ENCODE peak calls at places on chromosomes 5 and 9, in four cellular contexts. One of them, this sample, is unnamed.

GRCh38 chr5:1883925-1884637 is 1.4 kb upstream of the IRX4 start:
- DNase-seq in mesenchymal stem cell: no peak
- DNase-seq in IMR-90: no peak
- DNase-seq in neuronal stem cell: no peak
- DNase-seq in this sample: peak

GRCh38 chr9:70229026-70229425 is 29.8 kb upstream of the SMC5 start:
- DNase-seq in mesenchymal stem cell: no peak
- DNase-seq in IMR-90: no peak
- DNase-seq in neuronal stem cell: no peak
- DNase-seq in this sample: no peak

GRCh38 chr5:168679515-168679920 is 100.3 kb upstream of the PANK3 start:
- DNase-seq in mesenchymal stem cell: peak
- DNase-seq in neuronal stem cell: peak
- DNase-seq in IMR-90: peak
- DNase-seq in this sample: peak

GRCh38 chr5:155290937-155291336 is 277.4 kb downstream of the KIF4B start:
- DNase-seq in neuronal stem cell: no peak
- DNase-seq in mesenchymal stem cell: no peak
- DNase-seq in IMR-90: no peak
- DNase-seq in this sample: no peak

GRCh38 chr5:155434681-155435080 is 421.1 kb downstream of the KIF4B start:
- DNase-seq in IMR-90: no peak
- DNase-seq in mesenchymal stem cell: no peak
- DNase-seq in neuronal stem cell: no peak
- DNase-seq in this sample: no peak

GRCh38 chr9:12819436-12820185 is 44.8 kb downstream of the LURAP1L start:
- DNase-seq in mesenchymal stem cell: no peak
- DNase-seq in IMR-90: no peak
- DNase-seq in neuronal stem cell: no peak
- DNase-seq in this sample: peak

GRCh38 chr5:56142620-56143431 is 90.3 kb downstream of the ANKRD55 start:
- DNase-seq in neuronal stem cell: no peak
- DNase-seq in IMR-90: no peak
- DNase-seq in mesenchymal stem cell: no peak
- DNase-seq in this sample: no peak

GRCh38 chr9:95852059-95853032 is 23.1 kb upstream of the ERCC6L2 start:
- DNase-seq in mesenchymal stem cell: peak
- DNase-seq in neuronal stem cell: no peak
- DNase-seq in IMR-90: peak
- DNase-seq in this sample: no peak

GRCh38 chr5:107337281-107337680 is 333.5 kb downstream of the EFNA5 start:
- DNase-seq in mesenchymal stem cell: peak
- DNase-seq in neuronal stem cell: no peak
- DNase-seq in IMR-90: no peak
- DNase-seq in this sample: no peak

GRCh38 chr5:179820483-179821297 is at the start of gene SQSTM1:
- DNase-seq in IMR-90: peak
- DNase-seq in neuronal stem cell: peak
- DNase-seq in mesenchymal stem cell: peak
- DNase-seq in this sample: peak

GRCh38 chr5:179820127-179820482 is 600 bp upstream of the SQSTM1 start:
- DNase-seq in IMR-90: no peak
- DNase-seq in neuronal stem cell: no peak
- DNase-seq in mesenchymal stem cell: peak
- DNase-seq in this sample: no peak

GRCh38 chr5:179822444-179822990 is 1.8 kb downstream of the SQSTM1 start:
- DNase-seq in mesenchymal stem cell: peak
- DNase-seq in neuronal stem cell: no peak
- DNase-seq in IMR-90: no peak
- DNase-seq in this sample: no peak

GRCh38 chr5:179821298-179822058 is 773 bp downstream of the SQSTM1 start:
- DNase-seq in IMR-90: peak
- DNase-seq in mesenchymal stem cell: peak
- DNase-seq in neuronal stem cell: no peak
- DNase-seq in this sample: peak

DNA sequence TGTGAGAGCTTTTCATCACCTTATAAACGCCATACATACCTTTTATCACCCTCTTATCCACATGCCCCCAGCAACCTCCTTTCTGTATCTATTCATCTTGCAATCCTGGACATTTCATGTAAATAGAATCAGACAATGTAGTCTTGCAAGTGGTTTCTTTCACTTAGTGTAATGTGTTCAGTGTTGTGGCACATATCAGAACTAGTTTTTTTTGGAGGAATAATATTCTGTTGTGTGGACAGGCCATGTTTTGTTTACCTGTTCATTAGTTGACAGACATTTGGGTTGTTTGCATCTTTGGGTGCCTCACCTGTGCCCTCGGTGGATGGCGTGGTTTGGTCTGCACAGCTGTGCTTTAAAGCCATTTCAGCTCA is 1.3 kb downstream of the SQSTM1 start:
- DNase-seq in neuronal stem cell: no peak
- DNase-seq in mesenchymal stem cell: no peak
- DNase-seq in IMR-90: no peak
- DNase-seq in this sample: no peak
- H3K4ac ChIP-seq in neuronal stem cell: no peak
- H3K4ac ChIP-seq in mesenchymal stem cell: no peak
- H3K4ac ChIP-seq in IMR-90: no peak
- H3K4ac ChIP-seq in this sample: no peak

DNA sequence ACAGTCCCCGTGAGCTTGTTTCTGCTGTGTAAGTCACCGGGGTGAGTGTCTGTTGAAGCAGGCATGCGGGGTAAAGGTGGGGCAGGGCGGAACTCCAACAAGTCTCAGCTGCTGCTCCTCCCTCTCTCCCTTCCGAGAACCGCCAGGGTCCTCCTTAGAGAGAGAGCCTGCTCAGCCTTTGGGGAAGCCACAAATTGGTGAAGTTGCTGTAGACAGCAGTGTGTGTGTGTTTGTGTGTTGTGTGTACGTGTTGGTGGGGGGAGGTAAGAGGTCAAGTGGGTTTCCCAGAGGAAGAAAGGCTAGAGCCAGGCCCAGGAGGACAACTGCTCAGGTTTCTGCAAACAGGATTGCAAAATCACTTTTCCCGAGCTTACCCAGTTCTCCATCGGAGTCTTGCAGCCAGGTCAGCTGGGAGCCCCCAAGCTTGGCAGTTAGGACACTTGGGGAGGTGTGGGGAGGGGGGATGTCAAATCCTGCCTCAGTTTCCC is 38.9 kb upstream of the DAB2IP start:
- DNase-seq in neuronal stem cell: no peak
- DNase-seq in IMR-90: no peak
- DNase-seq in mesenchymal stem cell: peak
- DNase-seq in this sample: peak
- H2BK120ac ChIP-seq in neuronal stem cell: no peak
- H2BK120ac ChIP-seq in IMR-90: no peak
- H2BK120ac ChIP-seq in mesenchymal stem cell: no peak
- H2BK120ac ChIP-seq in this sample: no peak

GRCh38 chr5:132445930-132446329 is 44.6 kb downstream of the IRF1 start:
- DNase-seq in mesenchymal stem cell: no peak
- DNase-seq in IMR-90: no peak
- DNase-seq in neuronal stem cell: no peak
- DNase-seq in this sample: no peak

GRCh38 chr5:132446621-132447020 is 44.0 kb downstream of the IRF1 start:
- DNase-seq in mesenchymal stem cell: peak
- DNase-seq in IMR-90: peak
- DNase-seq in neuronal stem cell: no peak
- DNase-seq in this sample: no peak

GRCh38 chr5:132444841-132445639 is 45.5 kb downstream of the IRF1 start:
- DNase-seq in neuronal stem cell: no peak
- DNase-seq in IMR-90: no peak
- DNase-seq in mesenchymal stem cell: no peak
- DNase-seq in this sample: no peak

GRCh38 chr5:132444061-132444460 is 46.5 kb downstream of the IRF1 start:
- DNase-seq in IMR-90: no peak
- DNase-seq in neuronal stem cell: no peak
- DNase-seq in mesenchymal stem cell: no peak
- DNase-seq in this sample: no peak

GRCh38 chr5:132445640-132445923 is 45.0 kb downstream of the IRF1 start:
- DNase-seq in mesenchymal stem cell: no peak
- DNase-seq in neuronal stem cell: no peak
- DNase-seq in IMR-90: no peak
- DNase-seq in this sample: no peak
- H3K14ac ChIP-seq in mesenchymal stem cell: no peak
- H3K14ac ChIP-seq in neuronal stem cell: no peak
- H3K14ac ChIP-seq in IMR-90: no peak
- H3K14ac ChIP-seq in this sample: no peak

DNA sequence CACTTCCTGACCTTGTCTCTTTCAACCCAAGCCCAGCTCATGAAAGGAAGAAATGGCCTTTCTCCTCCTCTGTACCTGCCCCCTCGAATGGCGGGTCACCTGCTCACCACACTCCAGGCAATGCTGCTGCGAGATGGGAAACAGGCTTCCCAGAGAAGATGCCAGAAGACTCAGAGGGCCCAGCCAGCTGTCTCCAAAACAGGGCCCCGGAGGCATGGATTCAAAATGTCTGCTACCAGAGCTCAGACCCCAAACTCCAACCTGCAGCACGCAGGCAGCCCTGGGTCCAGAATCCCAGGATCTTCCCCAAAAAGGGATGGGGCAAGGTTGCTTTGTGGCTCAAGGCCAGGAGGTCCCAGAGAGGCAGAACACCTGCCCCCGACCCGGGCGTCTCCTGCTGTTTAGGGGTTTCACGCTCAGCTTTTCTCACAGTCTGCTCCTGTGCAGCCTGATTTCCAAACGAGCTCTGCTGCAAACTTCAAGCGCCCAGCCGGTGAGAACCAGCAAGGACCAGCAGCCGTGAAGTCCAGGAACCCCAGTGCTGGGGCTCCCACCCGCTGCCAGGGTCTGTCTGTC is 42.5 kb downstream of the VAV2 start:
- DNase-seq in IMR-90: no peak
- DNase-seq in mesenchymal stem cell: no peak
- DNase-seq in neuronal stem cell: no peak
- DNase-seq in this sample: no peak
- H3K4ac ChIP-seq in IMR-90: no peak
- H3K4ac ChIP-seq in mesenchymal stem cell: no peak
- H3K4ac ChIP-seq in neuronal stem cell: no peak
- H3K4ac ChIP-seq in this sample: no peak

GRCh38 chr5:103452666-103453065 is 109.9 kb downstream of the NUDT12 start:
- DNase-seq in mesenchymal stem cell: no peak
- DNase-seq in neuronal stem cell: no peak
- DNase-seq in IMR-90: peak
- DNase-seq in this sample: no peak
- H2BK120ac ChIP-seq in mesenchymal stem cell: no peak
- H2BK120ac ChIP-seq in neuronal stem cell: no peak
- H2BK120ac ChIP-seq in IMR-90: peak
- H2BK120ac ChIP-seq in this sample: no peak

DNA sequence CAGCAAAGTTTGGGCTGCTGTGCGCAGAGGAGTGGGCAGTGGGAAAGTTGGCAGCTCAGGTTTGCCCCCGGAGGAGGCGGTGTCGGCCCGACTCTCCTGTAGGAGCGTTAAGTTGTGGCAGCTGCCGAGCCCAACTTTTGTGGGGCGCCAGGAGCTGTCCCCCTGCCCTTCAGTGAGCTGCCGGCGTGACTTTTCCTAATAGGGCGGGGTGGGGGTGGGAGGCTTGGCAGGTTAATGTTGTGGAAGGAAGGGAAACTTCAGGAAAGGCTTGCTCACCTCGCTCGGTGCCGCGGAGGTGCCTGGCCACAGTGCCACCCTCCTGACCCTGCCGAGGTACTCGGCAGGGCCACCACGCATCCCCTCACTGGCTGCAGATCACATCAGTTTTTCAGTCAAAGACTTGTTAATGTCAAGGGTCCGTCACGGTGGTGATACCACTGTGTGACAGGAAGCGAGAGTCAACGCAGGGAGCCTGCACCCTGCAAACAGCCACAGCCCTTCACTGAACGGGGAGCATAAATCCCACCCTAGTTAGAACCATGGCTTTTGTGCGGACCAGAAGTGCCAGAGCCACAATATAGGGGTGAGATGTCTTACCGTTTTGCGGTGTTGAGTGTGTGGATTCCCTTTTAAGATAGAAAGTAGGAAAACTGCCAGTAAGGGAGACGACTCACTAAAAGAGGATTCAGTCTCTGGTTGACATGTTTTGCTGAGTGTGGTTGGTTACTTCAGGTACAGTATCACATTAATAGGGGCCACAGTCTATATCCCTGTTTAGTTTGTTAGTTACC is 746 bp downstream of the LNPEP start:
- DNase-seq in mesenchymal stem cell: peak
- DNase-seq in neuronal stem cell: peak
- DNase-seq in IMR-90: peak
- DNase-seq in this sample: peak
- H3K14ac ChIP-seq in mesenchymal stem cell: no peak
- H3K14ac ChIP-seq in neuronal stem cell: no peak
- H3K14ac ChIP-seq in IMR-90: peak
- H3K14ac ChIP-seq in this sample: no peak

GRCh38 chr9:114461468-114461867 is 43.8 kb downstream of the WHRN start:
- DNase-seq in mesenchymal stem cell: no peak
- DNase-seq in neuronal stem cell: no peak
- DNase-seq in IMR-90: no peak
- DNase-seq in this sample: peak

GRCh38 chr9:114462791-114463190 is 42.5 kb downstream of the WHRN start:
- DNase-seq in mesenchymal stem cell: no peak
- DNase-seq in IMR-90: no peak
- DNase-seq in neuronal stem cell: no peak
- DNase-seq in this sample: no peak

GRCh38 chr9:114456929-114457328 is 48.3 kb downstream of the WHRN start:
- DNase-seq in neuronal stem cell: no peak
- DNase-seq in mesenchymal stem cell: no peak
- DNase-seq in IMR-90: no peak
- DNase-seq in this sample: no peak

GRCh38 chr9:114459464-114459863 is 45.8 kb downstream of the WHRN start:
- DNase-seq in mesenchymal stem cell: no peak
- DNase-seq in IMR-90: no peak
- DNase-seq in neuronal stem cell: no peak
- DNase-seq in this sample: peak

DNA sequence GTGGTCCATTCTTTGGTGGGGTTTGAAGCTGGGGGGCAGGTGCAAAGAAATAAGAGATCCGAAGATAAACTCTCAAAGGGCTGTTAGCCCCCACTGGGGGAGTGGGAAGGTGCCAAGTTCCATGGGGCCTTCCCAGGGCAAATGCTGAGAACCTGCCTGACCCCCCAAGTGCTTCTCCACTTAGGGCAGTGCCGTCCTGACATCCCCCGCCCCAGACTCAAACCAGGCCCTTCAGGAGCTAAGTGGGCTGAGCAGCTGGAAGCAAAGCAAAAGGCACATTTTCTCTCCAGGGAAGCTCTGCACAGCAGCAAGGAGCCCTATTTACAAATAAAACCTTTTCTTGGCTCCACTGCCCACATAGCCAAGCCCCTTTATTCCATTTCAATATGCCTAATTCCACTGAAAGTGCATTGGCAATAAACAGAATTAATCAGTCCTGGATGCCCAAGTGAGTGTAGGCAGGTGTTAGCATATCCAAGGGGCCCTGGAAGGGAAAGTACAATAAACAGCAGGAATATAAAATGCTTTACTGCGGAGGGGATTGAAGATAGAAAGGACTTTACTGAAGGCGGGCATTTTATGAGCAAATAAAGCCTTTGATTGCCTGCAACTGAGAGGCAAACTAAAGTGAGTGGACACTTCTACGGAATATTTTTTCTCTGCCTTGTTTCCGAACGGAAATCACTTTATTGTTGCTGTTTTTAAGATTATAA is 44.6 kb downstream of the WHRN start:
- DNase-seq in IMR-90: no peak
- DNase-seq in mesenchymal stem cell: no peak
- DNase-seq in neuronal stem cell: no peak
- DNase-seq in this sample: peak
- H3K4ac ChIP-seq in IMR-90: no peak
- H3K4ac ChIP-seq in mesenchymal stem cell: no peak
- H3K4ac ChIP-seq in neuronal stem cell: no peak
- H3K4ac ChIP-seq in this sample: no peak

This sample was measured in H9.